ENCODE peak calls at places on chromosomes 6 and 20, in ten cellular contexts. P, V, O, U, G, Q, C, F, E and R are unnamed samples.

GRCh38 chr20:34493646-34494045 is 22.6 kb upstream of the DYNLRB1 start:
- DNase-seq in O (no peak), V (no peak), G (no peak), F (peak; percentile 28), P (no peak), E (no peak), Q (no peak), C (no peak), U (no peak), R (no peak)

GRCh38 chr6:105993769-105994521 is 92.2 kb upstream of the PRDM1 start:
- DNase-seq in Q (peak; percentile 63), P (no peak), G (no peak), E (peak; percentile 49), V (no peak), F (peak; percentile 35), C (peak; percentile 71), U (peak; percentile 74), O (no peak), R (peak; percentile 35)

GRCh38 chr6:67825201-67825895 is 809.7 kb upstream of the ADGRB3 start:
- DNase-seq in V (no peak), O (no peak), F (no peak), U (no peak), C (no peak), Q (no peak), E (no peak), P (no peak), G (no peak), R (no peak)

GRCh38 chr20:57476641-57477461 is 48.1 kb downstream of the CTCFL start:
- DNase-seq in E (no peak), G (no peak), Q (no peak), V (no peak), U (peak; percentile 55), P (no peak), C (no peak), O (no peak), F (no peak), R (no peak)

GRCh38 chr6:30443657-30444450 is 45.5 kb upstream of the HLA-E start:
- DNase-seq in Q (peak; percentile 33), U (no peak), C (no peak), V (no peak), E (no peak), G (peak; percentile 19), O (no peak), P (no peak), F (peak; percentile 17), R (no peak)

GRCh38 chr6:154602708-154603107 is 92.2 kb upstream of the CNKSR3 start:
- DNase-seq in F (no peak), C (no peak), U (no peak), E (no peak), O (no peak), V (no peak), G (peak; percentile 60), Q (no peak), P (no peak), R (no peak)

GRCh38 chr6:148203970-148204369 is 138.7 kb upstream of the SASH1 start:
- DNase-seq in U (no peak), C (peak; percentile 69), V (no peak), E (peak; percentile 64), O (no peak), P (no peak), Q (no peak), F (peak; percentile 5), G (peak; percentile 31), R (no peak)

GRCh38 chr6:38493929-38494547 is 145.7 kb downstream of the BTBD9 start:
- DNase-seq in U (peak; percentile 95), V (peak; percentile 51), E (peak; percentile 51), O (no peak), Q (peak; percentile 86), P (no peak), G (peak; percentile 62), F (peak; percentile 90), C (peak; percentile 66), R (peak; percentile 44)

GRCh38 chr6:159119835-159120234 is 49.4 kb upstream of the FNDC1 start:
- DNase-seq in U (peak; percentile 20), O (no peak), V (no peak), P (no peak), G (no peak), C (no peak), F (no peak), E (no peak), Q (no peak), R (no peak)

GRCh38 chr20:7375905-7376304 is 564.4 kb downstream of the HAO1 start:
- DNase-seq in U (no peak), V (no peak), C (no peak), F (peak; percentile 55), O (no peak), G (peak; percentile 18), E (peak; percentile 32), P (no peak), Q (no peak), R (no peak)

GRCh38 chr20:50729925-50730764 is 1.2 kb upstream of the PARD6B start:
- DNase-seq in G (no peak), Q (no peak), C (no peak), V (no peak), P (no peak), U (peak; percentile 73), O (no peak), E (no peak), F (peak; percentile 50), R (no peak)

GRCh38 chr6:80923816-80924215 is 817.3 kb downstream of the BCKDHB start:
- DNase-seq in G (peak; percentile 1), U (no peak), P (no peak), C (no peak), Q (no peak), V (no peak), O (no peak), E (no peak), F (no peak), R (no peak)

GRCh38 chr6:143180860-143181259 is 120.2 kb downstream of the AIG1 start:
- DNase-seq in P (no peak), F (no peak), Q (no peak), O (no peak), U (no peak), G (no peak), E (no peak), C (no peak), V (no peak), R (no peak)

GRCh38 chr6:36743538-36744441 is 46.2 kb downstream of the RAB44 start:
- DNase-seq in P (no peak), O (no peak), F (no peak), G (no peak), Q (no peak), V (no peak), U (no peak), C (no peak), E (no peak), R (no peak)

GRCh38 chr6:46849361-46849690 is 56.1 kb downstream of the MEP1A start:
- DNase-seq in C (no peak), O (no peak), G (no peak), V (no peak), E (no peak), Q (no peak), P (no peak), U (no peak), F (no peak), R (no peak)

GRCh38 chr20:48180039-48180438 is 394.8 kb upstream of the SULF2 start:
- DNase-seq in E (no peak), P (peak; percentile 76), V (no peak), F (peak; percentile 33), C (no peak), U (no peak), Q (no peak), O (no peak), G (no peak), R (no peak)

GRCh38 chr20:49846206-49846807 is 33.7 kb downstream of the SLC9A8 start:
- DNase-seq in C (peak; percentile 61), V (no peak), E (peak; percentile 71), F (peak; percentile 79), G (peak; percentile 70), P (peak; percentile 47), Q (peak; percentile 37), O (peak; percentile 65), U (peak; percentile 76), R (no peak)

GRCh38 chr6:95574811-95575210 is 2.5 kb upstream of the MANEA start:
- DNase-seq in P (no peak), U (no peak), G (peak; percentile 85), Q (no peak), F (peak; percentile 69), C (no peak), E (no peak), V (no peak), O (no peak), R (no peak)

GRCh38 chr6:165455488-165455887 is 146.1 kb upstream of the C6orf118 start:
- DNase-seq in P (no peak), V (no peak), U (no peak), E (no peak), O (no peak), G (no peak), C (no peak), Q (no peak), F (no peak), R (no peak)

GRCh38 chr6:152173321-152173720 is 365.8 kb downstream of the ESR1 start:
- DNase-seq in V (no peak), P (no peak), C (no peak), Q (no peak), E (no peak), G (no peak), U (no peak), O (no peak), F (peak; percentile 23), R (no peak)

GRCh38 chr6:70998148-70998547 is 41.3 kb upstream of the B3GAT2 start:
- DNase-seq in U (peak; percentile 50), O (no peak), Q (no peak), V (no peak), E (no peak), F (no peak), C (no peak), P (no peak), G (no peak), R (no peak)

GRCh38 chr20:62893700-62894099 is 32.1 kb upstream of the TCFL5 start:
- DNase-seq in G (no peak), Q (no peak), O (no peak), E (no peak), C (no peak), F (no peak), U (peak; percentile 71), V (no peak), P (no peak), R (no peak)

GRCh38 chr6:692356-692851 is 535 bp downstream of the EXOC2 start:
- DNase-seq in C (peak; percentile 76), U (peak; percentile 88), G (peak; percentile 24), V (peak; percentile 32), O (peak; percentile 41), Q (peak; percentile 57), F (peak; percentile 59), P (peak; percentile 35), E (peak; percentile 55), R (peak; percentile 52)

GRCh38 chr20:57037689-57038088 is 228.8 kb downstream of the BMP7 start:
- DNase-seq in G (no peak), U (no peak), V (no peak), P (no peak), E (no peak), O (no peak), Q (no peak), F (no peak), C (no peak), R (no peak)

GRCh38 chr6:100504786-100505737 is 40.3 kb upstream of the SIM1 start:
- DNase-seq in P (no peak), O (no peak), E (no peak), Q (no peak), F (peak; percentile 91), V (no peak), U (peak; percentile 55), G (peak; percentile 76), C (no peak), R (no peak)

GRCh38 chr6:6545616-6546317 is 42.8 kb upstream of the LY86 start:
- DNase-seq in G (no peak), P (no peak), V (no peak), O (no peak), E (no peak), U (no peak), Q (no peak), F (no peak), C (peak; percentile 2), R (no peak)